ENCODE peak calls at places on chromosome X, in seven cellular contexts. W is SK-N-SH, N is lower lobe of right lung, M is suprapubic skin, I is vagina, A is A549, E is tibial artery. Y is an unnamed sample.

GRCh38 chrX:126137899-126138298 is 28.2 kb downstream of the DCAF12L2 start:
- DNase-seq in W (peak; percentile 8), N (no peak), M (no peak), I (no peak), A (no peak), E (no peak), Y (no peak)

GRCh38 chrX:10447577-10448214 is 172.7 kb downstream of the MID1 start:
- DNase-seq in W (no peak), N (no peak), M (no peak), I (no peak), A (no peak), E (no peak), Y (peak; percentile 49)

GRCh38 chrX:123993904-123994635 is 32.6 kb downstream of the STAG2 start:
- DNase-seq in W (no peak), N (no peak), M (no peak), I (no peak), A (no peak), E (no peak), Y (no peak)

GRCh38 chrX:109967151-109967550 is 35.8 kb upstream of the TMEM164 start:
- DNase-seq in W (no peak), N (no peak), M (no peak), I (no peak), A (no peak), E (no peak), Y (no peak)

GRCh38 chrX:124086411-124086810 is 124.9 kb downstream of the STAG2 start:
- DNase-seq in W (no peak), N (no peak), M (no peak), I (no peak), A (no peak), E (no peak), Y (no peak)

GRCh38 chrX:32745323-32745722 is 466.0 kb downstream of the DMD start:
- DNase-seq in W (no peak), N (no peak), M (no peak), I (no peak), A (no peak), E (no peak), Y (no peak)

GRCh38 chrX:131704136-131704695 is 160.3 kb downstream of the OR13H1 start:
- DNase-seq in W (peak; percentile 64), N (no peak), M (peak; percentile 92), I (peak; percentile 92), A (peak; percentile 55), E (no peak), Y (peak; percentile 88)

GRCh38 chrX:99271641-99272040 is 1138.4 kb downstream of the PCDH19 start:
- DNase-seq in W (no peak), N (no peak), M (no peak), I (no peak), A (no peak), E (no peak), Y (no peak)

GRCh38 chrX:140091276-140091886 is 126.1 kb upstream of the CXorf66 start:
- DNase-seq in W (peak; percentile 39), N (peak; percentile 45), M (no peak), I (no peak), A (peak; percentile 1), E (peak; percentile 60), Y (peak; percentile 2)

GRCh38 chrX:5976332-5976731 is 252.3 kb downstream of the NLGN4X start:
- DNase-seq in W (no peak), N (no peak), M (no peak), I (no peak), A (no peak), E (no peak), Y (no peak)

GRCh38 chrX:43096830-43097229 is 318.9 kb upstream of the PPP1R2C start:
- DNase-seq in W (no peak), N (no peak), M (no peak), I (no peak), A (no peak), E (no peak), Y (no peak)

GRCh38 chrX:22795680-22796079 is 204.1 kb upstream of the DDX53 start:
- DNase-seq in W (no peak), N (no peak), M (no peak), I (no peak), A (no peak), E (no peak), Y (no peak)

GRCh38 chrX:122422547-122422946 is 761.5 kb upstream of the GRIA3 start:
- DNase-seq in W (no peak), N (no peak), M (no peak), I (no peak), A (no peak), E (no peak), Y (no peak)

GRCh38 chrX:118595501-118596042 is 100.0 kb downstream of the DOCK11 start:
- DNase-seq in W (no peak), N (no peak), M (no peak), I (no peak), A (no peak), E (no peak), Y (no peak)

GRCh38 chrX:116379854-116380253 is 56.6 kb upstream of the SLC6A14 start:
- DNase-seq in W (no peak), N (no peak), M (no peak), I (no peak), A (no peak), E (no peak), Y (no peak)

GRCh38 chrX:132592880-132593279 is 104.0 kb upstream of the MBNL3 start:
- DNase-seq in W (peak; percentile 2), N (no peak), M (no peak), I (no peak), A (no peak), E (no peak), Y (no peak)

GRCh38 chrX:106022238-106022637 is 16.3 kb downstream of the SERPINA7 start:
- DNase-seq in W (no peak), N (no peak), M (no peak), I (no peak), A (no peak), E (no peak), Y (no peak)

GRCh38 chrX:55342533-55343501 is 78.1 kb upstream of the PAGE3 start:
- DNase-seq in W (peak; percentile 48), N (no peak), M (no peak), I (peak; percentile 58), A (peak; percentile 25), E (no peak), Y (no peak)

GRCh38 chrX:119187298-119187697 is 48.8 kb upstream of the PGRMC1 start:
- DNase-seq in W (no peak), N (no peak), M (no peak), I (no peak), A (no peak), E (no peak), Y (no peak)

GRCh38 chrX:119784747-119785446 is 6.5 kb downstream of the RPL39 start:
- DNase-seq in W (peak; percentile 47), N (no peak), M (no peak), I (no peak), A (peak; percentile 26), E (no peak), Y (peak; percentile 50)

GRCh38 chrX:41333744-41333993 is 293 bp upstream of the DDX3X start:
- DNase-seq in W (no peak), N (no peak), M (peak; percentile 88), I (no peak), A (peak; percentile 64), E (no peak), Y (peak; percentile 93)

GRCh38 chrX:65528705-65529340 is 5.8 kb downstream of the LAS1L start:
- DNase-seq in W (peak; percentile 74), N (no peak), M (no peak), I (no peak), A (peak; percentile 75), E (no peak), Y (peak; percentile 26)

GRCh38 chrX:14936561-14936960 is 63.3 kb downstream of the MOSPD2 start:
- DNase-seq in W (no peak), N (peak; percentile 35), M (no peak), I (no peak), A (peak; percentile 13), E (no peak), Y (peak; percentile 54)

DNA sequence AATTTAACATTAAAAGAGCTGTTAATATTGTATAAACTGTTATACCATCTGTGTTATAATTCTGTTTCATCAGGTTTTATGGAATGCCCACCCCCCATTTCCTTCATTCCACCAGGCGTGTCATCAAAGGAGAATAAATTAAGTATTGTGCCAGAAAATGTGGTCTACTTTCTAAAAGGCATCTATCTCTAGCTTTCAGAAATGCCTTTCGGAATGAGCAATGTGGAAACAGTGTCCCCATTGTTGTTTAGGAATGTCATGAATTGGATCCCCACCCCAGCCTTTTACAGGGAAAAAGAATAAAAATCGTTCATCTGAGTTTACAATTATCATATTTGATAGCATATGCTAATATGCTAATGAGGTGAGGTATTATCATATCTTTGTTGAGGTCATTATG is 56.4 kb upstream of the CCDC160 start:
- DNase-seq in W (no peak), N (no peak), M (no peak), I (no peak), A (no peak), E (no peak), Y (no peak)
- H3K27ac ChIP-seq in W (no peak overlapping the region), N (no peak overlapping the region), M (no peak overlapping the region), I (no peak overlapping the region), A (no peak overlapping the region), E (no peak overlapping the region), Y (no peak overlapping the region)

DNA sequence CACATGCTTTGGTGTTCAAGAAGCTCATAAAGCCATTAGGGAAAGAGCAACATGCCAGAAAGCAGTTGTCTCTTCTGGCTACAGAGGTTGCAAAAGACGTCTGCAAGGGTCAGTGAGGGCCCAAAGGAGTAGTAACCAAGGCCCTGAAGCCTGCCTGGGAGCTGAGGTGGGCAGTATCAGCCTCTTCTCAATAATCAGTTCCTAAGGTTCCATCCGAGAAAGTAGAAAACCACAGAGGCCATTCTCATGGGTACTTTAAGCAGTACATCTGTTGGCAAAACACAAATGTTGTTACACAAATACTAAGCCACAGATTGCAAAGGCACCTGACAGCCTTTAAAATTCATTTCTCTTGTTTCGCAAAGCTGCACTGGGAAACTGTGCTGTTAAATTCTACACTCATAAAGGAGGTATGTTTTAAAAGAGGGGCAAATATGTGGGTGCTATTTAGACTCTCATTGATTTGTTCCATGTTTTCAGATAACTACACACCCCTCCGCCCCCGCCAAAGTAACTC is 37.7 kb downstream of the MECP2 start:
- DNase-seq in W (no peak), N (no peak), M (no peak), I (no peak), A (no peak), E (no peak), Y (no peak)
- H3K4me1 ChIP-seq in W (no peaks in the 10 kb centered on the region), N (peaks cover 18% of the 10 kb centered on the region), M (peaks cover 36% of the 10 kb centered on the region), I (peaks cover 30% of the 10 kb centered on the region), A (peaks cover 16% of the 10 kb centered on the region), E (peaks cover 83% of the 10 kb centered on the region), Y (no peaks in the 10 kb centered on the region)

GRCh38 chrX:46967547-46967946 is 55.3 kb downstream of the JADE3 start:
- DNase-seq in W (no peak), N (no peak), M (no peak), I (no peak), A (no peak), E (no peak), Y (no peak)
- H3K4me3 ChIP-seq in W (no peak overlapping the region), N (no peak overlapping the region), M (no peak overlapping the region), I (no peak overlapping the region), A (no peak overlapping the region), E (no peak overlapping the region), Y (no peak overlapping the region)

GRCh38 chrX:155065035-155065734 is 5.8 kb downstream of the CMC4 start:
- DNase-seq in W (no peak), N (no peak), M (no peak), I (no peak), A (no peak), E (no peak), Y (peak; percentile 14)

GRCh38 chrX:155056471-155056870 is 14.5 kb downstream of the CMC4 start:
- DNase-seq in W (no peak), N (no peak), M (no peak), I (no peak), A (no peak), E (no peak), Y (no peak)

GRCh38 chrX:155056877-155057792 is 13.8 kb downstream of the CMC4 start:
- DNase-seq in W (peak; percentile 69), N (peak; percentile 66), M (peak; percentile 73), I (no peak), A (peak; percentile 43), E (peak; percentile 77), Y (peak; percentile 47)

GRCh38 chrX:155061770-155062169 is 9.2 kb downstream of the CMC4 start:
- DNase-seq in W (no peak), N (no peak), M (no peak), I (no peak), A (no peak), E (no peak), Y (no peak)
- H3K27ac ChIP-seq in W (no peak overlapping the region), N (no peak overlapping the region), M (no peak overlapping the region), I (no peak overlapping the region), A (no peak overlapping the region), E (no peak overlapping the region), Y (no peak overlapping the region)

Y was measured in SJSA1.